ENCODE peak calls at places on chromosomes 16 and 17, in ten cellular contexts. One of them, this sample, is unnamed.

GRCh38 chr16:31089199-31089598 is 456 bp upstream of the PRSS53 start:
- DNase-seq in spleen: peak
- DNase-seq in neural progenitor cell: no peak
- DNase-seq in brain microvascular endothelial cell: no peak
- DNase-seq in fibroblast of lung: no peak
- DNase-seq in left ventricle myocardium inferior: no peak
- DNase-seq in gastrocnemius medialis: no peak
- DNase-seq in effector memory CD4-positive, alpha-beta T cell: no peak
- DNase-seq in SK-N-SH: no peak
- DNase-seq in pancreas: no peak
- DNase-seq in this sample: no peak

GRCh38 chr17:80800775-80801391 is 190.8 kb upstream of the CHMP6 start:
- DNase-seq in spleen: no peak
- DNase-seq in neural progenitor cell: no peak
- DNase-seq in brain microvascular endothelial cell: no peak
- DNase-seq in fibroblast of lung: peak
- DNase-seq in left ventricle myocardium inferior: no peak
- DNase-seq in gastrocnemius medialis: peak
- DNase-seq in effector memory CD4-positive, alpha-beta T cell: no peak
- DNase-seq in SK-N-SH: no peak
- DNase-seq in pancreas: no peak
- DNase-seq in this sample: no peak

GRCh38 chr16:50982808-50983207 is 168.3 kb downstream of the SALL1 start:
- DNase-seq in spleen: no peak
- DNase-seq in neural progenitor cell: no peak
- DNase-seq in brain microvascular endothelial cell: no peak
- DNase-seq in fibroblast of lung: no peak
- DNase-seq in left ventricle myocardium inferior: no peak
- DNase-seq in gastrocnemius medialis: no peak
- DNase-seq in effector memory CD4-positive, alpha-beta T cell: no peak
- DNase-seq in SK-N-SH: no peak
- DNase-seq in pancreas: no peak
- DNase-seq in this sample: no peak

GRCh38 chr16:84732674-84733352 is 33.0 kb downstream of the USP10 start:
- DNase-seq in spleen: no peak
- DNase-seq in neural progenitor cell: no peak
- DNase-seq in brain microvascular endothelial cell: no peak
- DNase-seq in fibroblast of lung: no peak
- DNase-seq in left ventricle myocardium inferior: no peak
- DNase-seq in gastrocnemius medialis: no peak
- DNase-seq in effector memory CD4-positive, alpha-beta T cell: no peak
- DNase-seq in SK-N-SH: no peak
- DNase-seq in pancreas: no peak
- DNase-seq in this sample: no peak

GRCh38 chr17:50134206-50135110 is 4.5 kb upstream of the SAMD14 start:
- DNase-seq in spleen: no peak
- DNase-seq in neural progenitor cell: no peak
- DNase-seq in brain microvascular endothelial cell: no peak
- DNase-seq in fibroblast of lung: no peak
- DNase-seq in left ventricle myocardium inferior: no peak
- DNase-seq in gastrocnemius medialis: no peak
- DNase-seq in effector memory CD4-positive, alpha-beta T cell: no peak
- DNase-seq in SK-N-SH: no peak
- DNase-seq in pancreas: no peak
- DNase-seq in this sample: peak

GRCh38 chr16:77501260-77501659 is 66.4 kb upstream of the ADAMTS18 start:
- DNase-seq in spleen: no peak
- DNase-seq in neural progenitor cell: no peak
- DNase-seq in brain microvascular endothelial cell: no peak
- DNase-seq in fibroblast of lung: no peak
- DNase-seq in left ventricle myocardium inferior: no peak
- DNase-seq in gastrocnemius medialis: no peak
- DNase-seq in effector memory CD4-positive, alpha-beta T cell: no peak
- DNase-seq in SK-N-SH: no peak
- DNase-seq in pancreas: no peak
- DNase-seq in this sample: no peak

GRCh38 chr17:72308744-72309395 is 188.1 kb downstream of the SOX9 start:
- DNase-seq in spleen: no peak
- DNase-seq in neural progenitor cell: no peak
- DNase-seq in brain microvascular endothelial cell: no peak
- DNase-seq in fibroblast of lung: no peak
- DNase-seq in left ventricle myocardium inferior: no peak
- DNase-seq in gastrocnemius medialis: no peak
- DNase-seq in effector memory CD4-positive, alpha-beta T cell: no peak
- DNase-seq in SK-N-SH: no peak
- DNase-seq in pancreas: no peak
- DNase-seq in this sample: no peak

GRCh38 chr16:81500833-81501521 is 56.4 kb downstream of the CMIP start:
- DNase-seq in spleen: peak
- DNase-seq in neural progenitor cell: no peak
- DNase-seq in brain microvascular endothelial cell: peak
- DNase-seq in fibroblast of lung: peak
- DNase-seq in left ventricle myocardium inferior: no peak
- DNase-seq in gastrocnemius medialis: no peak
- DNase-seq in effector memory CD4-positive, alpha-beta T cell: no peak
- DNase-seq in SK-N-SH: no peak
- DNase-seq in pancreas: no peak
- DNase-seq in this sample: no peak

GRCh38 chr17:16980061-16980460 is 8.1 kb upstream of the TNFRSF13B start:
- DNase-seq in spleen: no peak
- DNase-seq in neural progenitor cell: no peak
- DNase-seq in brain microvascular endothelial cell: no peak
- DNase-seq in fibroblast of lung: no peak
- DNase-seq in left ventricle myocardium inferior: no peak
- DNase-seq in gastrocnemius medialis: no peak
- DNase-seq in effector memory CD4-positive, alpha-beta T cell: no peak
- DNase-seq in SK-N-SH: no peak
- DNase-seq in pancreas: no peak
- DNase-seq in this sample: peak

GRCh38 chr17:16976686-16977550 is 5.0 kb upstream of the TNFRSF13B start:
- DNase-seq in spleen: no peak
- DNase-seq in neural progenitor cell: no peak
- DNase-seq in brain microvascular endothelial cell: no peak
- DNase-seq in fibroblast of lung: no peak
- DNase-seq in left ventricle myocardium inferior: no peak
- DNase-seq in gastrocnemius medialis: no peak
- DNase-seq in effector memory CD4-positive, alpha-beta T cell: no peak
- DNase-seq in SK-N-SH: no peak
- DNase-seq in pancreas: no peak
- DNase-seq in this sample: no peak

GRCh38 chr17:16981928-16982327 is 10.0 kb upstream of the TNFRSF13B start:
- DNase-seq in spleen: no peak
- DNase-seq in neural progenitor cell: no peak
- DNase-seq in brain microvascular endothelial cell: no peak
- DNase-seq in fibroblast of lung: no peak
- DNase-seq in left ventricle myocardium inferior: no peak
- DNase-seq in gastrocnemius medialis: no peak
- DNase-seq in effector memory CD4-positive, alpha-beta T cell: no peak
- DNase-seq in SK-N-SH: no peak
- DNase-seq in pancreas: no peak
- DNase-seq in this sample: no peak

GRCh38 chr17:16977932-16978331 is 6.0 kb upstream of the TNFRSF13B start:
- DNase-seq in spleen: no peak
- DNase-seq in neural progenitor cell: no peak
- DNase-seq in brain microvascular endothelial cell: peak
- DNase-seq in fibroblast of lung: peak
- DNase-seq in left ventricle myocardium inferior: no peak
- DNase-seq in gastrocnemius medialis: no peak
- DNase-seq in effector memory CD4-positive, alpha-beta T cell: no peak
- DNase-seq in SK-N-SH: no peak
- DNase-seq in pancreas: no peak
- DNase-seq in this sample: peak

DNA sequence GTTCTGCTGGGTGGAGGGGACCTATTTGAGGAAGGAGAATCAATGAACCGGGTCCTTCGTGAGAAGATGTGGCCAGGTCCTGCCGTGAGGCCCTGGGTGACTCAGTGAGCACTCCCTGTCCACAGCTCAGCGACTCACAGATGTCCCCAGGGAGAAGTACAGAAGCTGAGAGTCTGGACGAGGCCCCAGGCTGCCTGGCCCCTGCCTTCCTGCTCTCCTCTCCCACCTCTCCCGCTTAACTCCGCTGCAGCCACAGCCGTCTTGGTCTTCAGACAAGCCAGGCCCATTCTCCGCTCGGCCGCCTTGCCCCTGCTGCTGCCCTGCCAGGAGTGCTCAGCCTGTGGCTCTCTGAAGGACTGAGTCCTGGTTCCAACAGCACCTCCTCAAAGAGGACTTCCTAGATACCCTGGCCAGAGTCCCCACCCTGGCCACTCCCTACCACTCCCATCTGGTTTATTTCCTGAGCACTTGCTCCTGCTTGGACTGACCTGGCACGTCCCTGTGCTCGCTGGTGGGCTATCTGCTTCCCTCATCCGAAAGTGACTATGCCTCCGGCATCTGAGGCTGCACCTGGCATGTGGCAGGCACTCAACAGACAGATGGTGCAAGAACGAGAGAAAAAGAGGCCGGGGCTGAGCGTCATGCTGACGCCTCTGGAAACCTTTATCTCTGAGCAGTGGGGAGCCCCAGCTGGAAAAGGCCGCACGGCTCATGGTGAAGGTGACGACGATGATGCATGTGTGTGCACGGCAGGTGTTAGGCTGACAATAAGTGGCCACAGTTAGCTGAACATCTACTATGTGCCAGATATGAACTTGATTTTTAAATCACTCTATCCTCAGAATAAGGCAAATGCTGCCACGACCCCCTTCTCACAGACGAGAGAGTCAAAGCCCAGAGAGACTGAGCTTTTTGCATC is 9.2 kb upstream of the TNFRSF13B start:
- DNase-seq in spleen: peak
- DNase-seq in neural progenitor cell: no peak
- DNase-seq in brain microvascular endothelial cell: no peak
- DNase-seq in fibroblast of lung: no peak
- DNase-seq in left ventricle myocardium inferior: no peak
- DNase-seq in gastrocnemius medialis: no peak
- DNase-seq in effector memory CD4-positive, alpha-beta T cell: no peak
- DNase-seq in SK-N-SH: no peak
- DNase-seq in pancreas: no peak
- DNase-seq in this sample: peak
- H3K27ac ChIP-seq in spleen: peak
- H3K27ac ChIP-seq in neural progenitor cell: no peak
- H3K27ac ChIP-seq in brain microvascular endothelial cell: no peak
- H3K27ac ChIP-seq in fibroblast of lung: no peak
- H3K27ac ChIP-seq in left ventricle myocardium inferior: no peak
- H3K27ac ChIP-seq in gastrocnemius medialis: no peak
- H3K27ac ChIP-seq in effector memory CD4-positive, alpha-beta T cell: no peak
- H3K27ac ChIP-seq in SK-N-SH: no peak
- H3K27ac ChIP-seq in pancreas: no peak
- H3K27ac ChIP-seq in this sample: no peak

GRCh38 chr17:40313660-40314556 is 4.9 kb downstream of the RARA start:
- DNase-seq in spleen: no peak
- DNase-seq in neural progenitor cell: no peak
- DNase-seq in brain microvascular endothelial cell: no peak
- DNase-seq in fibroblast of lung: peak
- DNase-seq in left ventricle myocardium inferior: no peak
- DNase-seq in gastrocnemius medialis: peak
- DNase-seq in effector memory CD4-positive, alpha-beta T cell: no peak
- DNase-seq in SK-N-SH: no peak
- DNase-seq in pancreas: peak
- DNase-seq in this sample: peak

GRCh38 chr17:40314557-40314953 is 5.6 kb downstream of the RARA start:
- DNase-seq in spleen: peak
- DNase-seq in neural progenitor cell: no peak
- DNase-seq in brain microvascular endothelial cell: peak
- DNase-seq in fibroblast of lung: peak
- DNase-seq in left ventricle myocardium inferior: peak
- DNase-seq in gastrocnemius medialis: peak
- DNase-seq in effector memory CD4-positive, alpha-beta T cell: peak
- DNase-seq in SK-N-SH: peak
- DNase-seq in pancreas: peak
- DNase-seq in this sample: peak

GRCh38 chr17:40316571-40317344 is 7.8 kb downstream of the RARA start:
- DNase-seq in spleen: peak
- DNase-seq in neural progenitor cell: peak
- DNase-seq in brain microvascular endothelial cell: peak
- DNase-seq in fibroblast of lung: peak
- DNase-seq in left ventricle myocardium inferior: peak
- DNase-seq in gastrocnemius medialis: peak
- DNase-seq in effector memory CD4-positive, alpha-beta T cell: no peak
- DNase-seq in SK-N-SH: peak
- DNase-seq in pancreas: peak
- DNase-seq in this sample: peak

GRCh38 chr17:40315678-40316570 is 6.9 kb downstream of the RARA start:
- DNase-seq in spleen: no peak
- DNase-seq in neural progenitor cell: no peak
- DNase-seq in brain microvascular endothelial cell: no peak
- DNase-seq in fibroblast of lung: no peak
- DNase-seq in left ventricle myocardium inferior: peak
- DNase-seq in gastrocnemius medialis: peak
- DNase-seq in effector memory CD4-positive, alpha-beta T cell: no peak
- DNase-seq in SK-N-SH: peak
- DNase-seq in pancreas: peak
- DNase-seq in this sample: no peak

DNA sequence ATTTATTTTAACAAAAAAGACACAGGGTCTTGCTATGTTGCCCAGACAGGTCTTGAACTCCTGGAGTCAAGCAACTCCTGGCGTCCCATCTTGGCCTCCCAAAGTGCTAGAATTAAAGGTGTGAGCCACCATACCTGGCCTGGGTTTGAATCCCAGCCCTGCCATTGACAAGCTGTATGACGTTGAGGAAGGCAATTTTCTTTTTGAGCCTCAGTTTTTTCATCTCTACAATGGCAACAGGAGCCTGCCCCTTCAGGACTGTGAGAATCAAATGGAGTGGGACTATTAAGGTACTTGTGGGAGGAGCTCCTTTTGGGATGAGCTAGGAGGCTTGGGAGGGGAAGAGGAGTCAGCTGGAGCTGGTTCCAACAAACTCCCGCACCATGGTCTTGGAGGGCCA is 6.2 kb downstream of the RARA start:
- DNase-seq in spleen: no peak
- DNase-seq in neural progenitor cell: no peak
- DNase-seq in brain microvascular endothelial cell: no peak
- DNase-seq in fibroblast of lung: no peak
- DNase-seq in left ventricle myocardium inferior: no peak
- DNase-seq in gastrocnemius medialis: no peak
- DNase-seq in effector memory CD4-positive, alpha-beta T cell: no peak
- DNase-seq in SK-N-SH: no peak
- DNase-seq in pancreas: no peak
- DNase-seq in this sample: no peak
- H3K27ac ChIP-seq in spleen: no peak
- H3K27ac ChIP-seq in neural progenitor cell: no peak
- H3K27ac ChIP-seq in brain microvascular endothelial cell: no peak
- H3K27ac ChIP-seq in fibroblast of lung: no peak
- H3K27ac ChIP-seq in left ventricle myocardium inferior: peak
- H3K27ac ChIP-seq in gastrocnemius medialis: peak
- H3K27ac ChIP-seq in effector memory CD4-positive, alpha-beta T cell: no peak
- H3K27ac ChIP-seq in SK-N-SH: peak
- H3K27ac ChIP-seq in pancreas: peak
- H3K27ac ChIP-seq in this sample: no peak

GRCh38 chr16:2979669-2980226 is 498 bp downstream of the PKMYT1 start:
- DNase-seq in spleen: no peak
- DNase-seq in neural progenitor cell: peak
- DNase-seq in brain microvascular endothelial cell: no peak
- DNase-seq in fibroblast of lung: no peak
- DNase-seq in left ventricle myocardium inferior: no peak
- DNase-seq in gastrocnemius medialis: no peak
- DNase-seq in effector memory CD4-positive, alpha-beta T cell: no peak
- DNase-seq in SK-N-SH: peak
- DNase-seq in pancreas: no peak
- DNase-seq in this sample: peak
- H3K27ac ChIP-seq in spleen: no peak
- H3K27ac ChIP-seq in neural progenitor cell: no peak
- H3K27ac ChIP-seq in brain microvascular endothelial cell: no peak
- H3K27ac ChIP-seq in fibroblast of lung: peak
- H3K27ac ChIP-seq in left ventricle myocardium inferior: no peak
- H3K27ac ChIP-seq in gastrocnemius medialis: no peak
- H3K27ac ChIP-seq in effector memory CD4-positive, alpha-beta T cell: no peak
- H3K27ac ChIP-seq in SK-N-SH: no peak
- H3K27ac ChIP-seq in pancreas: no peak
- H3K27ac ChIP-seq in this sample: no peak

GRCh38 chr17:493666-494065 is 141.1 kb upstream of the RPH3AL start:
- DNase-seq in spleen: peak
- DNase-seq in neural progenitor cell: no peak
- DNase-seq in brain microvascular endothelial cell: no peak
- DNase-seq in fibroblast of lung: no peak
- DNase-seq in left ventricle myocardium inferior: no peak
- DNase-seq in gastrocnemius medialis: no peak
- DNase-seq in effector memory CD4-positive, alpha-beta T cell: no peak
- DNase-seq in SK-N-SH: no peak
- DNase-seq in pancreas: no peak
- DNase-seq in this sample: no peak

GRCh38 chr17:488993-489757 is 136.6 kb upstream of the RPH3AL start:
- DNase-seq in spleen: no peak
- DNase-seq in neural progenitor cell: peak
- DNase-seq in brain microvascular endothelial cell: no peak
- DNase-seq in fibroblast of lung: peak
- DNase-seq in left ventricle myocardium inferior: no peak
- DNase-seq in gastrocnemius medialis: no peak
- DNase-seq in effector memory CD4-positive, alpha-beta T cell: peak
- DNase-seq in SK-N-SH: peak
- DNase-seq in pancreas: no peak
- DNase-seq in this sample: peak

GRCh38 chr17:489758-490329 is 137.2 kb upstream of the RPH3AL start:
- DNase-seq in spleen: peak
- DNase-seq in neural progenitor cell: peak
- DNase-seq in brain microvascular endothelial cell: no peak
- DNase-seq in fibroblast of lung: peak
- DNase-seq in left ventricle myocardium inferior: no peak
- DNase-seq in gastrocnemius medialis: no peak
- DNase-seq in effector memory CD4-positive, alpha-beta T cell: peak
- DNase-seq in SK-N-SH: peak
- DNase-seq in pancreas: no peak
- DNase-seq in this sample: peak

GRCh38 chr17:492015-492399 is 139.4 kb upstream of the RPH3AL start:
- DNase-seq in spleen: peak
- DNase-seq in neural progenitor cell: no peak
- DNase-seq in brain microvascular endothelial cell: no peak
- DNase-seq in fibroblast of lung: no peak
- DNase-seq in left ventricle myocardium inferior: no peak
- DNase-seq in gastrocnemius medialis: no peak
- DNase-seq in effector memory CD4-positive, alpha-beta T cell: no peak
- DNase-seq in SK-N-SH: no peak
- DNase-seq in pancreas: no peak
- DNase-seq in this sample: no peak

DNA sequence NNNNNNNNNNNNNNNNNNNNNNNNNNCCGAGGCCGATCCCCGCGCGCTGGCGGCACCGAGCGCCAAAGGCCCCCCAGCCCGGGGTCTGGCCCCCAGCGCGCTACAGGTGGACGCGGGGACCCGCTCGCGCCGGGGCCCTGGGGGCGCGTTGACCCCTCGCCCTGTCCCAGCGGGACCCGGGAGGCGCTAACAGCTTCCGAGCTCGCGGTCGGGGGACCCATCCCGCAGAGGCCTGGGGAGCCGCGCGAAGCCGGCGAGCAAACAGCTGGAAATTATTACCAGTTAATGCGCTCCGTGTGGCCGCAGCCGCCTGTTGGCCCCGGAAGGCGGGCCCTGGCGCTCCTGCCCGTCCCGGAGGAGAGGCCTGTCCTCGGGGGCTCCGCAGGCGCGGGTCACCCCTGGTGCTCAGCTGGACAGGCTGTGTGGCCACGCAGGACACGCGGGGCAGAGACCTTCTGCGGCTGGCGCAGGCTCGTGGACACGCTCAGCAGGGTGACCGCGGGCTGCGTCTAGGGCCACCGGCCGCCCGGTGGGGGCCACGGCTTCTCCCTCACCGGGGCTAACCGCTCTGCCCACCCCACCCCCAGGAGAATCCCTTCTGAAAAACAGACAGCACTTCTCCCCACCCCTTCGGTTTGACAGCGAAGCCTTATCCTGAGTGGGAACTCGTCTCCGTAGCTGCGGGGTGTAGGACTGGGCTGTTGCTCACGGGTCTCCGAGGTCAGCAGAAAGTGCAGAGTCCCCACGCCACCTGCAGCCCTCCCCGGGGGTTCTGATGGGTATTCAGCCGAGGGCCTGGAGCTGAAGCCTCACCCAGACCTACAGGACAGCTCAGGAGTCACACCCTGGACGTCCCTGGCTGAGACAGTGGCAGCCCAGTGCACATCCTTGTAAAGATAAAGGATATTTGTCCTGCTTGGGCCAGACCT is 138.7 kb upstream of the RPH3AL start:
- DNase-seq in spleen: peak
- DNase-seq in neural progenitor cell: peak
- DNase-seq in brain microvascular endothelial cell: peak
- DNase-seq in fibroblast of lung: peak
- DNase-seq in left ventricle myocardium inferior: peak
- DNase-seq in gastrocnemius medialis: no peak
- DNase-seq in effector memory CD4-positive, alpha-beta T cell: peak
- DNase-seq in SK-N-SH: peak
- DNase-seq in pancreas: peak
- DNase-seq in this sample: peak
- H3K27ac ChIP-seq in spleen: no peak
- H3K27ac ChIP-seq in neural progenitor cell: no peak
- H3K27ac ChIP-seq in brain microvascular endothelial cell: no peak
- H3K27ac ChIP-seq in fibroblast of lung: no peak
- H3K27ac ChIP-seq in left ventricle myocardium inferior: peak
- H3K27ac ChIP-seq in gastrocnemius medialis: peak
- H3K27ac ChIP-seq in effector memory CD4-positive, alpha-beta T cell: no peak
- H3K27ac ChIP-seq in SK-N-SH: peak
- H3K27ac ChIP-seq in pancreas: no peak
- H3K27ac ChIP-seq in this sample: peak

This sample was measured in GM23248.